ENCODE peak calls at places on chromosomes 6 and 20, in ten cellular contexts. C is COLO829; X is activated T-helper 9 cell treated with anti-CD3 and anti-CD28 coated beads, Interleukin-2, amount 50 U/mL, for 16 hours; R is AG09319; A is colonic mucosa; S is naive thymus-derived CD8-positive, alpha-beta T cell; J is stimulated activated CD4-positive, alpha-beta T cell treated with anti-CD3 and anti-CD28 coated beads, Interleukin-2, amount 100 ng/mL, for 24 hours; D is OCI-LY7; T is kidney glomerular epithelial cell; O is WTC11. L is an unnamed sample.

GRCh38 chr6:157707576-157707975 is 115.5 kb upstream of the SNX9 start:
- DNase-seq in J (no peak), R (no peak), O (no peak), A (no peak), S (no peak), D (no peak), X (no peak), T (no peak), C (no peak), L (no peak)

GRCh38 chr6:167317172-167317571 is 7.7 kb upstream of the TTLL2 start:
- DNase-seq in D (no peak), C (no peak), J (no peak), S (no peak), X (no peak), O (no peak), A (no peak), R (no peak), T (no peak), L (no peak)

GRCh38 chr6:44020664-44021425 is 106.4 kb downstream of the MRPL14 start:
- DNase-seq in R (no peak), J (no peak), S (no peak), A (no peak), X (no peak), O (no peak), C (no peak), T (no peak), D (no peak), L (no peak)

GRCh38 chr20:50814438-50815161 is 19.7 kb downstream of the BCAS4 start:
- DNase-seq in C (no peak), X (no peak), A (no peak), S (no peak), D (no peak), R (no peak), O (no peak), J (no peak), T (no peak), L (no peak)

GRCh38 chr6:70956451-70957283 is at the start of gene B3GAT2:
- DNase-seq in A (no peak), C (no peak), O (peak), D (no peak), R (no peak), X (no peak), S (peak), T (no peak), J (peak), L (no peak)

GRCh38 chr6:20377623-20378265 is 23.9 kb upstream of the E2F3 start:
- DNase-seq in O (no peak), A (no peak), J (no peak), T (peak), R (peak), S (no peak), X (no peak), C (peak), D (peak), L (peak)

GRCh38 chr6:21931641-21932335 is 338.2 kb downstream of the SOX4 start:
- DNase-seq in T (no peak), R (no peak), S (no peak), C (no peak), O (no peak), X (no peak), J (no peak), A (no peak), D (no peak), L (peak)

GRCh38 chr6:37130704-37131103 is 39.2 kb upstream of the PIM1 start:
- DNase-seq in S (no peak), J (no peak), A (peak), R (no peak), D (no peak), O (no peak), X (no peak), T (no peak), C (no peak), L (no peak)

GRCh38 chr20:36399147-36399968 is 93.2 kb downstream of the DLGAP4 start:
- DNase-seq in R (no peak), S (peak), O (peak), J (peak), A (peak), T (no peak), C (peak), D (peak), X (no peak), L (peak)

GRCh38 chr6:146887447-146888077 is 288.8 kb downstream of the ADGB start:
- DNase-seq in J (no peak), S (no peak), O (no peak), C (no peak), X (no peak), A (no peak), D (no peak), R (no peak), T (no peak), L (peak)

GRCh38 chr6:157194643-157195042 is 128.7 kb downstream of the TMEM242 start:
- DNase-seq in X (no peak), D (no peak), T (no peak), O (no peak), S (no peak), J (no peak), A (no peak), C (no peak), R (no peak), L (no peak)

GRCh38 chr6:12476484-12476883 is 186.3 kb downstream of the EDN1 start:
- DNase-seq in O (no peak), J (no peak), D (no peak), X (no peak), R (no peak), C (no peak), S (no peak), A (no peak), T (no peak), L (no peak)

GRCh38 chr20:17423782-17424181 is 107.4 kb downstream of the BFSP1 start:
- DNase-seq in R (no peak), C (no peak), D (no peak), A (no peak), J (no peak), O (no peak), X (no peak), S (no peak), T (no peak), L (no peak)

GRCh38 chr6:157059781-157060180 is 263.5 kb downstream of the TMEM242 start:
- DNase-seq in O (no peak), C (no peak), A (no peak), S (no peak), J (no peak), T (no peak), X (no peak), R (no peak), D (no peak), L (no peak)

GRCh38 chr6:63504777-63505384 is 67.4 kb upstream of the LOC128125822 start:
- DNase-seq in R (no peak), C (no peak), D (no peak), X (no peak), S (no peak), O (no peak), T (no peak), A (no peak), J (no peak), L (no peak)

GRCh38 chr20:15362849-15363248 is 1025.4 kb upstream of the FLRT3 start:
- DNase-seq in S (no peak), X (no peak), O (no peak), R (no peak), T (no peak), C (no peak), D (no peak), J (no peak), A (no peak), L (no peak)

GRCh38 chr6:71965404-71965803 is 79.1 kb downstream of the RIMS1 start:
- DNase-seq in O (peak), X (no peak), T (no peak), S (no peak), A (no peak), C (peak), R (no peak), D (peak), J (no peak), L (peak)

GRCh38 chr20:3543901-3544507 is 73.2 kb downstream of the ATRN start:
- DNase-seq in R (no peak), T (peak), D (no peak), S (no peak), A (no peak), J (no peak), X (no peak), C (no peak), O (no peak), L (no peak)

GRCh38 chr20:17647391-17648305 is 34.4 kb downstream of the RRBP1 start:
- DNase-seq in A (no peak), D (no peak), X (no peak), J (no peak), O (no peak), T (no peak), R (no peak), C (no peak), S (no peak), L (no peak)

GRCh38 chr6:27908017-27908416 is 4.2 kb downstream of the OR2B2 start:
- DNase-seq in T (no peak), A (no peak), S (no peak), J (no peak), C (no peak), D (no peak), X (no peak), R (no peak), O (no peak), L (no peak)

GRCh38 chr20:4764805-4765204 is 43.1 kb downstream of the PRND start:
- DNase-seq in T (no peak), R (no peak), D (no peak), J (no peak), O (no peak), A (no peak), C (no peak), S (no peak), X (no peak), L (no peak)

GRCh38 chr6:35503534-35503933 is 6.7 kb upstream of the TEAD3 start:
- DNase-seq in X (no peak), R (no peak), D (no peak), T (no peak), J (no peak), S (no peak), A (no peak), O (no peak), C (no peak), L (no peak)

GRCh38 chr20:16007978-16008377 is 565.3 kb downstream of the KIF16B start:
- DNase-seq in O (no peak), X (no peak), C (no peak), A (no peak), T (no peak), D (no peak), S (no peak), R (no peak), J (no peak), L (peak)

GRCh38 chr6:21123485-21124436 is 469.8 kb upstream of the SOX4 start:
- DNase-seq in J (no peak), C (no peak), X (no peak), S (no peak), A (no peak), O (no peak), T (no peak), R (no peak), D (no peak), L (no peak)

GRCh38 chr6:3228046-3228671 is 706 bp upstream of the TUBB2B start:
- DNase-seq in O (peak), X (no peak), C (no peak), S (peak), J (peak), A (no peak), D (no peak), R (no peak), T (no peak), L (no peak)

GRCh38 chr6:125095501-125096301 is 57.9 kb upstream of the TPD52L1 start:
- DNase-seq in A (no peak), J (no peak), X (no peak), R (peak), D (no peak), S (no peak), C (no peak), O (no peak), T (no peak), L (no peak)